ENCODE peak calls at places on chromosomes 16 and 17, in six cellular contexts. B, Z, V, R, E and U are unnamed samples.

GRCh38 chr17:72079700-72080099 is 41.1 kb upstream of the SOX9 start:
- DNase-seq in B (no peak), Z (no peak), V (no peak), R (no peak), E (no peak), U (no peak)

GRCh38 chr17:14688134-14688533 is 387.3 kb downstream of the HS3ST3B1 start:
- DNase-seq in B (no peak), Z (no peak), V (no peak), R (no peak), E (no peak), U (no peak)

GRCh38 chr16:1752853-1753252 is 18.5 kb downstream of the NME3 start:
- DNase-seq in B (no peak), Z (no peak), V (no peak), R (no peak), E (no peak), U (no peak)

GRCh38 chr17:62782730-62783260 is 25.3 kb downstream of the MARCHF10 start:
- DNase-seq in B (no peak), Z (no peak), V (no peak), R (no peak), E (no peak), U (no peak)

GRCh38 chr16:51994597-51994996 is 552.3 kb downstream of the TOX3 start:
- DNase-seq in B (no peak), Z (no peak), V (no peak), R (peak), E (no peak), U (no peak)

GRCh38 chr17:45222273-45222993 is 748 bp downstream of the FMNL1 start:
- DNase-seq in B (no peak), Z (peak), V (no peak), R (no peak), E (no peak), U (no peak)

GRCh38 chr17:66652840-66653507 is 181.9 kb upstream of the CACNG5 start:
- DNase-seq in B (peak), Z (no peak), V (no peak), R (no peak), E (peak), U (no peak)

GRCh38 chr16:86761117-86761971 is 183.0 kb downstream of the FOXL1 start:
- DNase-seq in B (peak), Z (peak), V (no peak), R (no peak), E (peak), U (peak)

GRCh38 chr16:10562361-10562899 is 18.0 kb downstream of the EMP2 start:
- DNase-seq in B (no peak), Z (no peak), V (no peak), R (no peak), E (no peak), U (no peak)

GRCh38 chr17:72700226-72700625 is 392.3 kb downstream of the SLC39A11 start:
- DNase-seq in B (no peak), Z (no peak), V (no peak), R (no peak), E (no peak), U (no peak)

GRCh38 chr16:86357303-86357702 is 153.0 kb upstream of the FOXF1 start:
- DNase-seq in B (no peak), Z (no peak), V (no peak), R (no peak), E (no peak), U (no peak)

GRCh38 chr17:38893113-38893512 is 23.3 kb downstream of the LASP1 start:
- DNase-seq in B (no peak), Z (peak), V (no peak), R (no peak), E (no peak), U (no peak)

GRCh38 chr17:59914274-59914854 is 21.4 kb downstream of the RPS6KB1 start:
- DNase-seq in B (peak), Z (no peak), V (no peak), R (no peak), E (peak), U (peak)

GRCh38 chr16:18829221-18829620 is 27.9 kb upstream of the ARL6IP1 start:
- DNase-seq in B (no peak), Z (no peak), V (no peak), R (no peak), E (no peak), U (no peak)

GRCh38 chr17:32127156-32127897 is 15.0 kb upstream of the RHOT1 start:
- DNase-seq in B (peak), Z (peak), V (no peak), R (peak), E (peak), U (peak)

GRCh38 chr16:88681084-88681680 is 5.1 kb downstream of the SNAI3 start:
- DNase-seq in B (no peak), Z (peak), V (peak), R (no peak), E (no peak), U (no peak)

GRCh38 chr17:48728232-48729231 is at the start of gene HOXB13:
- DNase-seq in B (peak), Z (peak), V (no peak), R (peak), E (peak), U (no peak)

GRCh38 chr16:68645494-68646388 is 631 bp downstream of the CDH3 start:
- DNase-seq in B (no peak), Z (peak), V (no peak), R (no peak), E (no peak), U (no peak)

GRCh38 chr17:74671031-74671771 is 41.5 kb downstream of the CD300LF start:
- DNase-seq in B (peak), Z (peak), V (peak), R (peak), E (peak), U (peak)

GRCh38 chr17:74945543-74945942 is 9.8 kb downstream of the OTOP3 start:
- DNase-seq in B (no peak), Z (no peak), V (no peak), R (no peak), E (no peak), U (no peak)

GRCh38 chr16:21208429-21208828 is 2.9 kb downstream of the ZP2 start:
- DNase-seq in B (no peak), Z (no peak), V (no peak), R (no peak), E (no peak), U (no peak)

GRCh38 chr16:19841184-19841583 is 43.5 kb downstream of the GPRC5B start:
- DNase-seq in B (no peak), Z (no peak), V (no peak), R (no peak), E (no peak), U (no peak)

GRCh38 chr16:79767597-79768280 is 167.2 kb upstream of the MAF start:
- DNase-seq in B (no peak), Z (no peak), V (no peak), R (no peak), E (peak), U (peak)

GRCh38 chr16:27228621-27229501 is 25.5 kb downstream of the KDM8 start:
- DNase-seq in B (no peak), Z (no peak), V (no peak), R (no peak), E (no peak), U (no peak)

GRCh38 chr17:78132086-78132676 is 1.6 kb downstream of the TMC8 start:
- DNase-seq in B (no peak), Z (peak), V (no peak), R (no peak), E (no peak), U (no peak)

GRCh38 chr17:76271669-76272540 is 6.8 kb downstream of the UBALD2 start:
- DNase-seq in B (no peak), Z (peak), V (no peak), R (no peak), E (peak), U (no peak)

GRCh38 chr16:78297066-78297666 is 197.7 kb downstream of the WWOX start:
- DNase-seq in B (no peak), Z (no peak), V (no peak), R (no peak), E (peak), U (no peak)

GRCh38 chr16:88309905-88310259 is 72.9 kb upstream of the ZNF469 start:
- DNase-seq in B (no peak), Z (no peak), V (no peak), R (no peak), E (no peak), U (no peak)

GRCh38 chr16:23837553-23838308 is 1.9 kb downstream of the PRKCB start:
- DNase-seq in B (no peak), Z (no peak), V (no peak), R (no peak), E (no peak), U (no peak)

GRCh38 chr16:51816929-51817328 is 665.9 kb upstream of the SALL1 start:
- DNase-seq in B (peak), Z (no peak), V (no peak), R (no peak), E (peak), U (no peak)

GRCh38 chr16:67210069-67210937 is 11.4 kb downstream of the ELMO3 start:
- DNase-seq in B (no peak), Z (peak), V (no peak), R (no peak), E (no peak), U (no peak)

GRCh38 chr17:21190078-21190477 is 23.9 kb downstream of the TMEM11 start:
- DNase-seq in B (no peak), Z (no peak), V (no peak), R (no peak), E (no peak), U (no peak)

GRCh38 chr17:44348988-44349364 is 3.9 kb downstream of the GRN start:
- DNase-seq in B (no peak), Z (no peak), V (no peak), R (no peak), E (no peak), U (no peak)

GRCh38 chr16:86982347-86982596 is 334.9 kb downstream of the C16orf95 start:
- DNase-seq in B (no peak), Z (no peak), V (no peak), R (no peak), E (no peak), U (no peak)

GRCh38 chr17:66347661-66348604 is 45.5 kb downstream of the PRKCA start:
- DNase-seq in B (peak), Z (no peak), V (no peak), R (no peak), E (peak), U (no peak)

DNA sequence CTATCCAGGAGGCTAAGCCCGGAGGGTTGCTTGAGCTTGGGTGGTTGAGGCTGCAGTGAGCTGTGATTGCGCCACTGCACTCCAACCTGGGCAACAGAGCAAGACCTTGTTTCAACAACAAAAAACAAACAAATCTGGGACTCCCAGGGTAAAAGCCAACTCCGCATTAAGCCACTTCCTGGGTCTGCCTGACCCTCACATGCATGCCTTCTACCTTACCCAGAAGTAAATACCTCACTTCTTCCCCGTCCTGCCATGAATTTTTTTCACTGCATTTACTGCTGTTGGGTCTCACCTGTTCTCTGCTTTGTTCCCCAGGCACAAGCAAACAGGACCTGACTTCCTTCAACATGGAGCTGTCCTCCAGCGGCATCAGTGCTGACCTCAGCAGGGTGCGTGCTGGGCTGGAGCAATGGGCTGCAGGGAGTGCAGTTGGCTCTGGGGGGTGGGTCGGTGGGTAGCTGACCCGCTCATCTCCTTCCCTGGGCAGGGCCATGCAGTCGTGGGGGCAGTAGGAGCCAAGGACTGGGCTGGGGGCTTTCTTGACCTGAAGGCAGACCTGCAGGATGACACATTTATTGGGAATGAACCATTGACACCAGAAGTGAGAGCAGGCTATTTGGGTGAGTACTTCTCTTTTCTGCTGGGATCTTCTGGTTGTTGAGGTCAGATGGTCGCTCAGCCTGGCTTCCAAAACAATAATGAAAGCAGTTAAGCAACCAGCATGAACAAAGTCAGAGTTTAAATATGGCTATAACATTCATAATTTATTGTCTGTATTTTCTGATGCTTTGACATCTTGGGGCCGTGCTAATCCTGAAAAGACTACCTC is 16.4 kb downstream of the ITGAL start:
- DNase-seq in B (no peak), Z (peak), V (no peak), R (peak), E (no peak), U (no peak)
- H2AFZ ChIP-seq in B (peak), Z (no peak), V (peak), R (no peak), E (no peak), U (peak)

DNA sequence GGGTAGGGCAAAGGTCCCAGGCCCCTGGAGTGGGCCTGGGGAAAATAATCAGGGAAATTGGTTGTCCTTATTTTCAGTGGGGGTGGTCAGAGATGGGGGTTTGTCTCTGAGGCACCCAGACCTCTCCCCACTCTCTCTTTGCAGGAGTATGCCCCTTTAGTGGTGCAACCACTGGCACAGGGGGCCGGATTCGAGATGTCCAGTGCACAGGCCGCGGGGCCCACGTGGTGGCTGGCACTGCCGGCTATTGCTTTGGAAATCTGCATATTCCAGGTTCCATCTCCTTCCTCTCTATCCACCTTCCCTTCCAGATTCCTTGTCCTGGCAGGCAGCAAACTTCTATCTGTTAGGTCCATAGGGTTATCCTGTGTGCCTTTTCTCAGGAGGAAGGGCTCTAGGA is 7.6 kb downstream of the PFAS start:
- DNase-seq in B (no peak), Z (no peak), V (no peak), R (no peak), E (no peak), U (no peak)
- H3K14ac ChIP-seq in B (no peak), Z (no peak), V (no peak), R (no peak), E (no peak), U (no peak)

GRCh38 chr17:29292992-29293889 is 707 bp downstream of the NUFIP2 start:
- DNase-seq in B (peak), Z (peak), V (no peak), R (peak), E (peak), U (peak)
- H2AFZ ChIP-seq in B (peak), Z (no peak), V (no peak), R (peak), E (no peak), U (peak)

GRCh38 chr17:41064301-41064700 is 1.4 kb downstream of the KRTAP2-4 start:
- DNase-seq in B (no peak), Z (no peak), V (no peak), R (no peak), E (no peak), U (no peak)
- H3K14ac ChIP-seq in B (peak), Z (no peak), V (no peak), R (no peak), E (no peak), U (no peak)

DNA sequence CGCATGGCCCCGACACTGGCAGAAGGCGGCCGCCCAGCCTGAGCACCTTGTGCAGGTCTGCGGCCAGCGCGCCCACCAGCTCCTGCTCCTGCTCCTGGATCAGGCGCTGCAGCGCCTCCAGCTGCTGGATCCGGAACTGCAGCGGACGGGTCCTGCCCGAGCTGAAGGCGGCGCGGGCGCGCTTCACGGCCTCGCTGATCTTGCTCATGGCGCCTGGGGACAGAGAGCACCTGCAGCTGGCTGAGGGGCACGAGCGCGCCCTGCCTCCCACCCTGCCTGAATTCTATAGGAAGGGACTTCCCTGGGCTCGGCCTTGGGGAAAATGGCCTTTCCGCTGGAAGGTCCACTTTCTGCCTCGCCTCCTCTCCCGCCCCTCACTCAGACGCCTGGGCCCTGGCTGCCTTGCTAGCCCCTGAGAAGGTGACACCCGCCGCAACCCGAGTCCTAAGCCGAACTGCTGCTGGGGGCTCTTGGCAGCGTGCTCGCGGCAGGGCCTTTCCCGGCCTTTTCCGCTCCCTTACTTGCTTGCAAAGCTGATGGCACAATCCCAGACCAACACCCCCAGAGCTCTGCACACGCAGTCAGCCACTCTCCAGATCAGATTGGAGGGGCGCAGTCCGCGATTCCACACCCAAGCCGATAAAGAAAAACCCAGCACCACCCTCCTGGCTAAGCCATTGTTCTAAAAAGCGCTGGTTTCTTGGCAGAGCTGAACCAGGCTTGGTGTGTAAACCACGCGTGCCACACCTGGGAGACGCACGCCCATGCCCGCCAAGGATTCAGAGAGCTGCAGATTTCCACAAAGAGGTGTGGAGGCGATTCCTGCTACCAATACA is 3.0 kb downstream of the ALDH3A1 start:
- DNase-seq in B (peak), Z (peak), V (peak), R (peak), E (peak), U (peak)
- H2AFZ ChIP-seq in B (peak), Z (no peak), V (peak), R (peak), E (no peak), U (peak)

DNA sequence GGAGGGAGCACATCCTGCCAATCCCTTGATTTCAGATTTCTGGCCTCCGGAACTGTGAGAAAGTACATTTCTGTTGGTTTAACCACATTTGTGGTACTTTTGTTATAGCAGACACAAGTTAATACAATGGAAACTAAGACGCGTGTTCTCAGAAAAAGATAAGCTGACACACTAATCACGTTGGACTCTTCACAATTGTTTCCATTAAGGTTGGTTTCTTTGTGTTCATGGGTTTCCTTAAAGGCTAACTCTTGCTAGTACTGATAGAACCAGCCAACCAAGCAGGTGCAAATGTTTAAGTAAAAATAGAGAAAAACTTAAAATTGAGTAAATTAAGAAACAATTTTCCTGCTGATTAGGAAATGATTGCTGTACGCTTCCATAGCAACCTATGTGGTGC is 59.4 kb downstream of the CMC2 start:
- DNase-seq in B (no peak), Z (no peak), V (no peak), R (no peak), E (no peak), U (no peak)
- H3K14ac ChIP-seq in B (no peak), Z (no peak), V (no peak), R (no peak), E (no peak), U (no peak)

GRCh38 chr17:36869856-36870617 is 67.2 kb upstream of the LHX1 start:
- DNase-seq in B (peak), Z (peak), V (no peak), R (peak), E (peak), U (no peak)
- H2AFZ ChIP-seq in B (no peak), Z (no peak), V (no peak), R (no peak), E (no peak), U (no peak)